ENCODE peak calls at places on chromosomes 13 and 19, in six cellular contexts. One of them, this sample, is unnamed.
A peak's percentile ranks its signal among the peaks of the same experiment; 100 is the strongest.

GRCh38 chr19:3028305-3029069 is 593 bp downstream of the TLE2 start:
- DNase-seq in CD4-positive, alpha-beta T cell: no peak
- DNase-seq in MCF 10A: no peak
- DNase-seq in AG04450: no peak
- DNase-seq in PC-3: no peak
- DNase-seq in AG10803: no peak
- DNase-seq in this sample: no peak

GRCh38 chr19:56476671-56477428 is at the start of gene ZNF667:
- DNase-seq in CD4-positive, alpha-beta T cell: peak; percentile 69
- DNase-seq in MCF 10A: no peak
- DNase-seq in AG04450: no peak
- DNase-seq in PC-3: peak; percentile 46
- DNase-seq in AG10803: peak; percentile 67
- DNase-seq in this sample: peak; percentile 30

GRCh38 chr19:27738569-27739193 is 1474.3 kb downstream of the UQCRFS1 start:
- DNase-seq in CD4-positive, alpha-beta T cell: no peak
- DNase-seq in MCF 10A: no peak
- DNase-seq in AG04450: no peak
- DNase-seq in PC-3: no peak
- DNase-seq in AG10803: no peak
- DNase-seq in this sample: no peak

GRCh38 chr19:48481846-48482639 is 12.9 kb downstream of the CYTH2 start:
- DNase-seq in CD4-positive, alpha-beta T cell: no peak
- DNase-seq in MCF 10A: peak; percentile 38
- DNase-seq in AG04450: no peak
- DNase-seq in PC-3: no peak
- DNase-seq in AG10803: peak; percentile 55
- DNase-seq in this sample: no peak

GRCh38 chr19:19900124-19900523 is 622 bp upstream of the ZNF93 start:
- DNase-seq in CD4-positive, alpha-beta T cell: no peak
- DNase-seq in MCF 10A: no peak
- DNase-seq in AG04450: peak; percentile 61
- DNase-seq in PC-3: no peak
- DNase-seq in AG10803: peak; percentile 80
- DNase-seq in this sample: no peak

GRCh38 chr13:35356572-35356971 is 119.9 kb downstream of the MAB21L1 start:
- DNase-seq in CD4-positive, alpha-beta T cell: no peak
- DNase-seq in MCF 10A: no peak
- DNase-seq in AG04450: no peak
- DNase-seq in PC-3: no peak
- DNase-seq in AG10803: no peak
- DNase-seq in this sample: no peak

GRCh38 chr13:111280666-111281577 is 39.5 kb upstream of the TEX29 start:
- DNase-seq in CD4-positive, alpha-beta T cell: no peak
- DNase-seq in MCF 10A: no peak
- DNase-seq in AG04450: peak; percentile 66
- DNase-seq in PC-3: no peak
- DNase-seq in AG10803: peak; percentile 53
- DNase-seq in this sample: no peak

GRCh38 chr13:93505104-93505952 is 278.7 kb downstream of the GPC6 start:
- DNase-seq in CD4-positive, alpha-beta T cell: no peak
- DNase-seq in MCF 10A: no peak
- DNase-seq in AG04450: no peak
- DNase-seq in PC-3: peak; percentile 2
- DNase-seq in AG10803: peak; percentile 29
- DNase-seq in this sample: no peak

GRCh38 chr19:6743714-6744380 is 4.4 kb downstream of the TRIP10 start:
- DNase-seq in CD4-positive, alpha-beta T cell: no peak
- DNase-seq in MCF 10A: peak; percentile 47
- DNase-seq in AG04450: no peak
- DNase-seq in PC-3: peak; percentile 47
- DNase-seq in AG10803: no peak
- DNase-seq in this sample: no peak

GRCh38 chr19:1082165-1082927 is 12.8 kb downstream of the POLR2E start:
- DNase-seq in CD4-positive, alpha-beta T cell: peak; percentile 94
- DNase-seq in MCF 10A: peak; percentile 91
- DNase-seq in AG04450: no peak
- DNase-seq in PC-3: peak; percentile 70
- DNase-seq in AG10803: no peak
- DNase-seq in this sample: no peak

GRCh38 chr13:33992891-33993336 is 175.0 kb downstream of the RFC3 start:
- DNase-seq in CD4-positive, alpha-beta T cell: no peak
- DNase-seq in MCF 10A: no peak
- DNase-seq in AG04450: no peak
- DNase-seq in PC-3: no peak
- DNase-seq in AG10803: no peak
- DNase-seq in this sample: no peak

GRCh38 chr19:17227798-17228367 is 1.9 kb downstream of the OCEL1 start:
- DNase-seq in CD4-positive, alpha-beta T cell: no peak
- DNase-seq in MCF 10A: no peak
- DNase-seq in AG04450: no peak
- DNase-seq in PC-3: no peak
- DNase-seq in AG10803: no peak
- DNase-seq in this sample: no peak

GRCh38 chr19:15358918-15359317 is 20.7 kb downstream of the AKAP8 start:
- DNase-seq in CD4-positive, alpha-beta T cell: no peak
- DNase-seq in MCF 10A: no peak
- DNase-seq in AG04450: no peak
- DNase-seq in PC-3: no peak
- DNase-seq in AG10803: no peak
- DNase-seq in this sample: no peak

GRCh38 chr13:42847891-42848663 is 66.7 kb downstream of the FAM216B start:
- DNase-seq in CD4-positive, alpha-beta T cell: no peak
- DNase-seq in MCF 10A: peak; percentile 30
- DNase-seq in AG04450: no peak
- DNase-seq in PC-3: no peak
- DNase-seq in AG10803: peak; percentile 94
- DNase-seq in this sample: no peak

GRCh38 chr19:55247621-55248099 is 11.2 kb downstream of the PPP6R1 start:
- DNase-seq in CD4-positive, alpha-beta T cell: no peak
- DNase-seq in MCF 10A: no peak
- DNase-seq in AG04450: no peak
- DNase-seq in PC-3: peak; percentile 74
- DNase-seq in AG10803: peak; percentile 52
- DNase-seq in this sample: no peak

GRCh38 chr13:47334173-47334572 is 437.3 kb upstream of the HTR2A start:
- DNase-seq in CD4-positive, alpha-beta T cell: no peak
- DNase-seq in MCF 10A: peak; percentile 28
- DNase-seq in AG04450: peak; percentile 64
- DNase-seq in PC-3: peak; percentile 61
- DNase-seq in AG10803: peak; percentile 96
- DNase-seq in this sample: no peak

GRCh38 chr19:5792224-5792623 is 1.3 kb upstream of the DUS3L start:
- DNase-seq in CD4-positive, alpha-beta T cell: no peak
- DNase-seq in MCF 10A: no peak
- DNase-seq in AG04450: no peak
- DNase-seq in PC-3: no peak
- DNase-seq in AG10803: peak; percentile 38
- DNase-seq in this sample: no peak

GRCh38 chr13:78806457-78806856 is 147.5 kb upstream of the OBI1 start:
- DNase-seq in CD4-positive, alpha-beta T cell: no peak
- DNase-seq in MCF 10A: peak; percentile 9
- DNase-seq in AG04450: no peak
- DNase-seq in PC-3: peak; percentile 18
- DNase-seq in AG10803: no peak
- DNase-seq in this sample: no peak

GRCh38 chr13:92806215-92806614 is 420.4 kb upstream of the GPC6 start:
- DNase-seq in CD4-positive, alpha-beta T cell: no peak
- DNase-seq in MCF 10A: peak; percentile 33
- DNase-seq in AG04450: no peak
- DNase-seq in PC-3: peak; percentile 6
- DNase-seq in AG10803: peak; percentile 15
- DNase-seq in this sample: no peak

GRCh38 chr13:79434578-79434977 is 28.5 kb upstream of the RBM26 start:
- DNase-seq in CD4-positive, alpha-beta T cell: no peak
- DNase-seq in MCF 10A: no peak
- DNase-seq in AG04450: no peak
- DNase-seq in PC-3: no peak
- DNase-seq in AG10803: no peak
- DNase-seq in this sample: no peak

GRCh38 chr13:35818577-35819165 is 312.5 kb downstream of the DCLK1 start:
- DNase-seq in CD4-positive, alpha-beta T cell: no peak
- DNase-seq in MCF 10A: peak; percentile 45
- DNase-seq in AG04450: no peak
- DNase-seq in PC-3: peak; percentile 44
- DNase-seq in AG10803: peak; percentile 79
- DNase-seq in this sample: no peak

DNA sequence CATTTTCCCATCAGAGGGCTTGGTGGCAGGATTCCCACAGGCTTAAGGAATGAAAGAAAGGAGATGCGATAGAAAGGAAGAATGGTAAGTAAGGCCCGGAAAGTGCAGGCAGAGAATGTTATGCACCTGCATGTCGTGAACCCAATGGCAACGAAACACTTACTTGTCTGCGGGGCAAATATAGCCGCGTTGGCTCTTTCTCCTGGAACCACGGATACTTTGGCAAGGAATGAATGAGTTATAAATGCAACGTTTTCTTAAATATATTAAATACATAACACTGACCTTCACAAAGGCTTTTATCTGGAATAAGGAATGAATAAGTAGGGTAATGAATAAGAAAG is 192.1 kb downstream of the KATNAL1 start:
- DNase-seq in CD4-positive, alpha-beta T cell: no peak
- DNase-seq in MCF 10A: no peak
- DNase-seq in AG04450: no peak
- DNase-seq in PC-3: no peak
- DNase-seq in AG10803: no peak
- DNase-seq in this sample: no peak
- TF ChIP-seq CTCF in CD4-positive, alpha-beta T cell: peak; percentile 60
- TF ChIP-seq CTCF in MCF 10A: no peak
- TF ChIP-seq CTCF in AG04450: no peak
- TF ChIP-seq CTCF in PC-3: no peak
- TF ChIP-seq CTCF in AG10803: no peak
- TF ChIP-seq CTCF in this sample: no peak

GRCh38 chr13:106595623-106596022 is 27.7 kb upstream of the ARGLU1 start:
- DNase-seq in CD4-positive, alpha-beta T cell: no peak
- DNase-seq in MCF 10A: no peak
- DNase-seq in AG04450: no peak
- DNase-seq in PC-3: no peak
- DNase-seq in AG10803: no peak
- DNase-seq in this sample: no peak
- TF ChIP-seq CTCF in CD4-positive, alpha-beta T cell: no peak
- TF ChIP-seq CTCF in MCF 10A: no peak
- TF ChIP-seq CTCF in AG04450: no peak
- TF ChIP-seq CTCF in PC-3: no peak
- TF ChIP-seq CTCF in AG10803: no peak
- TF ChIP-seq CTCF in this sample: no peak

DNA sequence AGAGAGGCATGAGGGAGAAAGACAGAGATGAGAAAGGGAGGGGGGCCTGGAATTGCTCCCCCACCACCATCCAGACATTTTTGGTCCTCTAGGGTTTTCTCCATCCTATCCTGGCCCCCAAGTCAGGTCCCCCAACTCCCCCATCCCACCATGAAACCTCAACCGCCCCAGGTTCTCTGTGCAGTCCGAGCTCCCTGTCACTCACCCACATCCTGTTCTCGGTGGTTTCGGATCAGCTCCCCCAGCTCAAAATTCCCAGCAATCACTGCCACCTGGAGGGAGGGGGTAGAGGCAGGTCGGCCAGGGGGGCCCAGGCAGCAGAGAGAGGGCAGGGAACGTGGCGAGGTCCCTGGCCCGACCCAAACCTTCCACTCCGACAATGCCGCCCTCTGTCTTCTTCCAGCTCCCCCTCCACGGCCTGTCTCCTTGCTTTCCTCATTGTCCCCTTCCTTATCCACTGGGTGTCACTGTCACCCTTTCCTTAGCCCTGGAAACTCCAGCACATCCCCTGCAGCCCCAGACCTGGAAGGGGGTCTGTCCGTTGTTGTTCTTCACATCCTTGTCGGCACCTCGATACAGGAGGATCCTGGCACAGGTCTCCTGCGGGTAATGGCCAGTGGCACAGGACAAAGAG is 15.6 kb downstream of the SHANK1 start:
- DNase-seq in CD4-positive, alpha-beta T cell: no peak
- DNase-seq in MCF 10A: no peak
- DNase-seq in AG04450: no peak
- DNase-seq in PC-3: peak; percentile 51
- DNase-seq in AG10803: no peak
- DNase-seq in this sample: no peak
- TF ChIP-seq CTCF in CD4-positive, alpha-beta T cell: no peak
- TF ChIP-seq CTCF in MCF 10A: no peak
- TF ChIP-seq CTCF in AG04450: no peak
- TF ChIP-seq CTCF in PC-3: peak; percentile 73
- TF ChIP-seq CTCF in AG10803: peak; percentile 13
- TF ChIP-seq CTCF in this sample: no peak

DNA sequence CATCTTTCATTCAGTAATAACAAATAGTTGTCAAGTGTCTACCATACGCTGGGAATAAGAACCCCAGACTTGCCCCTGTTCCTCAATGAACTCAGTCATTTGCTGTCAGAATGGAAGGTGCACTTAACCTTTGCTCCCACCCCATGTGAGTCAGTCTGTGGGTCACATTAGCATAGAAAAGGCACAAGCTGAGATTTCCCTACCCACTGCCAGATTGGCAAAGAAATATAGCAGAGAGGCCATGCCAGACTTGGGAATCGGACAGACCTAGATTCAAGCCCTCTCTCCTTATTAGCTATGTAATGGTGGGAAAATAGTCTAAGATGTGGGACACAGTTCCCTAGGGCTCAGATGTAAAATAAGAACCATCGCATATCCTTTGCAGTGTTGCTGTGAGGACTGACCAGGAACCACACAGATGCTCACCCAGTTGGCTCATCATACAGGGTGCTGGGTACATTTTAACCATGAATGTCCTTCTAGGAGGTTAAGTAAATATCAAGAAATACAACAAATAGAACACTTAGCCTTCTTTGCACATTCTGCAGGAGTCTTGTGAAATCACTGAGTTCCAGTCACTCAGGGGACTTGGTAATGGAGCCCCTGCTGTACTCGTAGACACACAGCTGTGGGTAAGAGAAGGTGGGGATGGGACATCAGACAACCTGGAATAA is 218.2 kb downstream of the FGF14 start:
- DNase-seq in CD4-positive, alpha-beta T cell: no peak
- DNase-seq in MCF 10A: no peak
- DNase-seq in AG04450: no peak
- DNase-seq in PC-3: no peak
- DNase-seq in AG10803: no peak
- DNase-seq in this sample: no peak
- TF ChIP-seq CTCF in CD4-positive, alpha-beta T cell: no peak
- TF ChIP-seq CTCF in MCF 10A: no peak
- TF ChIP-seq CTCF in AG04450: no peak
- TF ChIP-seq CTCF in PC-3: no peak
- TF ChIP-seq CTCF in AG10803: no peak
- TF ChIP-seq CTCF in this sample: no peak